ENCODE peak calls at places on chromosomes 1 and 21, in eight cellular contexts. One of them, this sample, is unnamed.

GRCh38 chr1:111938123-111938522 is 51.3 kb downstream of the KCND3 start:
- DNase-seq in cardiac fibroblast: no peak
- DNase-seq in effector memory CD4-positive, alpha-beta T cell: no peak
- DNase-seq in astrocyte of the spinal cord: no peak
- DNase-seq in colonic mucosa: no peak
- DNase-seq in OCI-LY7: no peak
- DNase-seq in neural progenitor cell: no peak
- DNase-seq in AG04450: no peak
- DNase-seq in this sample: no peak

GRCh38 chr1:27555700-27556424 is 48.1 kb downstream of the AHDC1 start:
- DNase-seq in cardiac fibroblast: peak
- DNase-seq in AG04450: no peak
- DNase-seq in astrocyte of the spinal cord: peak
- DNase-seq in colonic mucosa: no peak
- DNase-seq in OCI-LY7: peak
- DNase-seq in neural progenitor cell: no peak
- DNase-seq in effector memory CD4-positive, alpha-beta T cell: no peak
- DNase-seq in this sample: no peak

GRCh38 chr1:218488986-218489385 is 143.8 kb downstream of the TGFB2 start:
- DNase-seq in colonic mucosa: no peak
- DNase-seq in cardiac fibroblast: peak
- DNase-seq in effector memory CD4-positive, alpha-beta T cell: no peak
- DNase-seq in neural progenitor cell: peak
- DNase-seq in AG04450: no peak
- DNase-seq in astrocyte of the spinal cord: peak
- DNase-seq in OCI-LY7: no peak
- DNase-seq in this sample: peak

GRCh38 chr1:236608930-236609726 is 4.8 kb upstream of the HEATR1 start:
- DNase-seq in neural progenitor cell: peak
- DNase-seq in cardiac fibroblast: peak
- DNase-seq in AG04450: no peak
- DNase-seq in astrocyte of the spinal cord: peak
- DNase-seq in colonic mucosa: peak
- DNase-seq in effector memory CD4-positive, alpha-beta T cell: no peak
- DNase-seq in OCI-LY7: peak
- DNase-seq in this sample: peak

GRCh38 chr21:44089001-44089911 is 17.9 kb upstream of the PWP2 start:
- DNase-seq in effector memory CD4-positive, alpha-beta T cell: peak
- DNase-seq in astrocyte of the spinal cord: no peak
- DNase-seq in colonic mucosa: peak
- DNase-seq in neural progenitor cell: no peak
- DNase-seq in cardiac fibroblast: no peak
- DNase-seq in OCI-LY7: peak
- DNase-seq in AG04450: no peak
- DNase-seq in this sample: no peak

GRCh38 chr21:43306911-43307676 is 119.8 kb downstream of the SIK1 start:
- DNase-seq in OCI-LY7: no peak
- DNase-seq in astrocyte of the spinal cord: peak
- DNase-seq in neural progenitor cell: no peak
- DNase-seq in effector memory CD4-positive, alpha-beta T cell: no peak
- DNase-seq in AG04450: no peak
- DNase-seq in colonic mucosa: no peak
- DNase-seq in cardiac fibroblast: peak
- DNase-seq in this sample: peak

GRCh38 chr1:183234660-183235476 is 48.8 kb downstream of the LAMC2 start:
- DNase-seq in OCI-LY7: peak
- DNase-seq in cardiac fibroblast: peak
- DNase-seq in astrocyte of the spinal cord: peak
- DNase-seq in AG04450: peak
- DNase-seq in neural progenitor cell: peak
- DNase-seq in effector memory CD4-positive, alpha-beta T cell: no peak
- DNase-seq in colonic mucosa: peak
- DNase-seq in this sample: peak

GRCh38 chr1:235008239-235008638 is 120.4 kb downstream of the TOMM20 start:
- DNase-seq in neural progenitor cell: no peak
- DNase-seq in colonic mucosa: no peak
- DNase-seq in AG04450: no peak
- DNase-seq in effector memory CD4-positive, alpha-beta T cell: no peak
- DNase-seq in OCI-LY7: no peak
- DNase-seq in cardiac fibroblast: peak
- DNase-seq in astrocyte of the spinal cord: no peak
- DNase-seq in this sample: no peak

GRCh38 chr1:109767596-109768334 is 4.0 kb upstream of the EPS8L3 start:
- DNase-seq in AG04450: no peak
- DNase-seq in colonic mucosa: peak
- DNase-seq in astrocyte of the spinal cord: no peak
- DNase-seq in cardiac fibroblast: no peak
- DNase-seq in OCI-LY7: no peak
- DNase-seq in effector memory CD4-positive, alpha-beta T cell: no peak
- DNase-seq in neural progenitor cell: no peak
- DNase-seq in this sample: no peak

GRCh38 chr1:36910281-36910725 is 124.0 kb downstream of the GRIK3 start:
- DNase-seq in AG04450: no peak
- DNase-seq in astrocyte of the spinal cord: no peak
- DNase-seq in cardiac fibroblast: no peak
- DNase-seq in neural progenitor cell: peak
- DNase-seq in effector memory CD4-positive, alpha-beta T cell: no peak
- DNase-seq in OCI-LY7: peak
- DNase-seq in colonic mucosa: no peak
- DNase-seq in this sample: no peak

GRCh38 chr1:18365099-18365705 is 115.5 kb upstream of the KLHDC7A start:
- DNase-seq in astrocyte of the spinal cord: no peak
- DNase-seq in OCI-LY7: no peak
- DNase-seq in cardiac fibroblast: no peak
- DNase-seq in colonic mucosa: no peak
- DNase-seq in neural progenitor cell: no peak
- DNase-seq in effector memory CD4-positive, alpha-beta T cell: no peak
- DNase-seq in AG04450: no peak
- DNase-seq in this sample: no peak
- H3K4me3 ChIP-seq in astrocyte of the spinal cord: no peak
- H3K4me3 ChIP-seq in OCI-LY7: no peak
- H3K4me3 ChIP-seq in cardiac fibroblast: no peak
- H3K4me3 ChIP-seq in colonic mucosa: no peak
- H3K4me3 ChIP-seq in neural progenitor cell: no peak
- H3K4me3 ChIP-seq in effector memory CD4-positive, alpha-beta T cell: no peak
- H3K4me3 ChIP-seq in AG04450: no peak
- H3K4me3 ChIP-seq in this sample: no peak

GRCh38 chr1:24720152-24720551 is 25.1 kb upstream of the CLIC4 start:
- DNase-seq in cardiac fibroblast: peak
- DNase-seq in neural progenitor cell: no peak
- DNase-seq in effector memory CD4-positive, alpha-beta T cell: no peak
- DNase-seq in OCI-LY7: no peak
- DNase-seq in colonic mucosa: peak
- DNase-seq in AG04450: no peak
- DNase-seq in astrocyte of the spinal cord: peak
- DNase-seq in this sample: peak
- H3K4me3 ChIP-seq in cardiac fibroblast: no peak
- H3K4me3 ChIP-seq in neural progenitor cell: no peak
- H3K4me3 ChIP-seq in effector memory CD4-positive, alpha-beta T cell: no peak
- H3K4me3 ChIP-seq in OCI-LY7: no peak
- H3K4me3 ChIP-seq in colonic mucosa: no peak
- H3K4me3 ChIP-seq in AG04450: no peak
- H3K4me3 ChIP-seq in astrocyte of the spinal cord: no peak
- H3K4me3 ChIP-seq in this sample: no peak

GRCh38 chr1:153357853-153358690 is at the start of gene S100A9:
- DNase-seq in effector memory CD4-positive, alpha-beta T cell: no peak
- DNase-seq in cardiac fibroblast: no peak
- DNase-seq in astrocyte of the spinal cord: no peak
- DNase-seq in OCI-LY7: no peak
- DNase-seq in colonic mucosa: peak
- DNase-seq in AG04450: no peak
- DNase-seq in neural progenitor cell: no peak
- DNase-seq in this sample: no peak
- H3K4me3 ChIP-seq in effector memory CD4-positive, alpha-beta T cell: no peak
- H3K4me3 ChIP-seq in cardiac fibroblast: no peak
- H3K4me3 ChIP-seq in astrocyte of the spinal cord: no peak
- H3K4me3 ChIP-seq in OCI-LY7: no peak
- H3K4me3 ChIP-seq in colonic mucosa: no peak
- H3K4me3 ChIP-seq in AG04450: no peak
- H3K4me3 ChIP-seq in neural progenitor cell: no peak
- H3K4me3 ChIP-seq in this sample: no peak

GRCh38 chr1:94819945-94820746 is at the start of gene SLC44A3:
- DNase-seq in colonic mucosa: peak
- DNase-seq in neural progenitor cell: peak
- DNase-seq in astrocyte of the spinal cord: peak
- DNase-seq in cardiac fibroblast: peak
- DNase-seq in AG04450: no peak
- DNase-seq in OCI-LY7: no peak
- DNase-seq in effector memory CD4-positive, alpha-beta T cell: no peak
- DNase-seq in this sample: no peak

GRCh38 chr1:94823116-94823515 is 3.0 kb downstream of the SLC44A3 start:
- DNase-seq in AG04450: no peak
- DNase-seq in colonic mucosa: peak
- DNase-seq in effector memory CD4-positive, alpha-beta T cell: no peak
- DNase-seq in neural progenitor cell: no peak
- DNase-seq in cardiac fibroblast: no peak
- DNase-seq in astrocyte of the spinal cord: no peak
- DNase-seq in OCI-LY7: no peak
- DNase-seq in this sample: no peak

GRCh38 chr1:94819584-94819944 is 593 bp upstream of the SLC44A3 start:
- DNase-seq in colonic mucosa: peak
- DNase-seq in effector memory CD4-positive, alpha-beta T cell: no peak
- DNase-seq in astrocyte of the spinal cord: no peak
- DNase-seq in OCI-LY7: no peak
- DNase-seq in neural progenitor cell: no peak
- DNase-seq in AG04450: no peak
- DNase-seq in cardiac fibroblast: no peak
- DNase-seq in this sample: no peak

GRCh38 chr1:94820918-94821317 is 761 bp downstream of the SLC44A3 start:
- DNase-seq in OCI-LY7: no peak
- DNase-seq in neural progenitor cell: no peak
- DNase-seq in effector memory CD4-positive, alpha-beta T cell: no peak
- DNase-seq in AG04450: no peak
- DNase-seq in astrocyte of the spinal cord: no peak
- DNase-seq in colonic mucosa: no peak
- DNase-seq in cardiac fibroblast: no peak
- DNase-seq in this sample: no peak

GRCh38 chr1:94821636-94822305 is 1.6 kb downstream of the SLC44A3 start:
- DNase-seq in neural progenitor cell: no peak
- DNase-seq in AG04450: no peak
- DNase-seq in OCI-LY7: no peak
- DNase-seq in cardiac fibroblast: no peak
- DNase-seq in effector memory CD4-positive, alpha-beta T cell: no peak
- DNase-seq in colonic mucosa: peak
- DNase-seq in astrocyte of the spinal cord: no peak
- DNase-seq in this sample: peak
- H3K4me3 ChIP-seq in neural progenitor cell: no peak
- H3K4me3 ChIP-seq in AG04450: no peak
- H3K4me3 ChIP-seq in OCI-LY7: no peak
- H3K4me3 ChIP-seq in cardiac fibroblast: no peak
- H3K4me3 ChIP-seq in effector memory CD4-positive, alpha-beta T cell: no peak
- H3K4me3 ChIP-seq in colonic mucosa: peak
- H3K4me3 ChIP-seq in astrocyte of the spinal cord: no peak
- H3K4me3 ChIP-seq in this sample: no peak

GRCh38 chr1:30699762-30700161 is 23.6 kb downstream of the MATN1 start:
- DNase-seq in OCI-LY7: no peak
- DNase-seq in astrocyte of the spinal cord: no peak
- DNase-seq in neural progenitor cell: no peak
- DNase-seq in colonic mucosa: no peak
- DNase-seq in cardiac fibroblast: no peak
- DNase-seq in AG04450: no peak
- DNase-seq in effector memory CD4-positive, alpha-beta T cell: no peak
- DNase-seq in this sample: no peak
- H3K4me3 ChIP-seq in OCI-LY7: no peak
- H3K4me3 ChIP-seq in astrocyte of the spinal cord: no peak
- H3K4me3 ChIP-seq in neural progenitor cell: no peak
- H3K4me3 ChIP-seq in colonic mucosa: no peak
- H3K4me3 ChIP-seq in cardiac fibroblast: no peak
- H3K4me3 ChIP-seq in AG04450: no peak
- H3K4me3 ChIP-seq in effector memory CD4-positive, alpha-beta T cell: no peak
- H3K4me3 ChIP-seq in this sample: no peak

DNA sequence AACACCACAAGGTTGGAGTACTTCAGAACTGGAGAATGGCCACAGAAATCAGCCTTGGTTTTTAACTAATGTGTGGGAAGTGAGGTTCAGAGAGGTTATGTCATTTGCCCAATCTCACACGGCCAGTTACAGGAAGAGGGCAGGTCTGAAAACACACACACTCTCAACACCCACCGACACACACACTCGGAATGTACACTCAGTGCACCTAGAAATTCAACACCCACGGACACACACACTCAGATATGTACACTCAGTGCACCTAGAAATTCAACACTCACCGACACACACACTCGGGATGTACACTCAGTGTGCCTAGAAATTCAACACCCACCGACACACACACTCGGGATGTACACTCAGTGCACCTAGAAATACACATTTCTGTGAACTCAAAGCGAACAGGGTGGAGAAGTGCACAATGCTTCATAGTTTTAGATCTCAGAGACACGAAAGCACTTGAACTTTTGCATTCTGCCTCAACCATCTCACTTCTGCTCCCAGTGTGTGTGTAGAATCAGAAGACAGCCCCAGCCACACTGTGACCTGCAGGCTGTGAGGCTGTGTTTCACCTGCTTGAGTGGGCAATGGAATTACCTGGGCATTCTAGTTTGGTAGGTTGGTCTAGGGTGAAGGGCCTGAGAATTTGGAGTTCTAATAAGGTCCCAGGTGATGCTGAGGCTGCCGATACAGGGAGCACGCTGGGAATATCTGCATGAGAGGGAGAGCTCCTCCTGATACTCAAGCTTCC is 170.5 kb downstream of the CLIC6 start:
- DNase-seq in astrocyte of the spinal cord: no peak
- DNase-seq in OCI-LY7: no peak
- DNase-seq in colonic mucosa: no peak
- DNase-seq in effector memory CD4-positive, alpha-beta T cell: no peak
- DNase-seq in AG04450: no peak
- DNase-seq in cardiac fibroblast: no peak
- DNase-seq in neural progenitor cell: no peak
- DNase-seq in this sample: no peak
- H3K4me3 ChIP-seq in astrocyte of the spinal cord: no peak
- H3K4me3 ChIP-seq in OCI-LY7: no peak
- H3K4me3 ChIP-seq in colonic mucosa: no peak
- H3K4me3 ChIP-seq in effector memory CD4-positive, alpha-beta T cell: no peak
- H3K4me3 ChIP-seq in AG04450: no peak
- H3K4me3 ChIP-seq in cardiac fibroblast: no peak
- H3K4me3 ChIP-seq in neural progenitor cell: no peak
- H3K4me3 ChIP-seq in this sample: no peak

This sample was measured in SJCRH30.